ENCODE peak calls at places on chromosomes 3 and 15, in five cellular contexts. Q is Panc1, N is adrenal gland, Z is right cardiac atrium, D is left ventricle myocardium inferior. L is an unnamed sample.
A peak's percentile ranks its signal among the peaks of the same experiment; 100 is the strongest.

GRCh38 chr15:62986948-62987347 is 55.6 kb upstream of the TPM1 start:
- DNase-seq in Q (no peak), N (no peak), Z (no peak), D (no peak), L (no peak)

GRCh38 chr3:32366638-32367368 is 24.9 kb upstream of the CMTM7 start:
- DNase-seq in Q (no peak), N (no peak), Z (no peak), D (no peak), L (no peak)

GRCh38 chr3:99505646-99506269 is 132.6 kb upstream of the COL8A1 start:
- DNase-seq in Q (no peak), N (no peak), Z (peak; percentile 75), D (peak; percentile 40), L (no peak)

GRCh38 chr3:187946031-187946691 is 200.9 kb upstream of the BCL6 start:
- DNase-seq in Q (no peak), N (no peak), Z (no peak), D (no peak), L (no peak)

GRCh38 chr15:81333363-81333762 is 9.4 kb upstream of the STARD5 start:
- DNase-seq in Q (no peak), N (no peak), Z (no peak), D (no peak), L (no peak)

GRCh38 chr3:60094392-60094947 is 1044.6 kb upstream of the CFAP20DC start:
- DNase-seq in Q (no peak), N (no peak), Z (no peak), D (no peak), L (no peak)

GRCh38 chr3:110620118-110620517 is 451.5 kb upstream of the NECTIN3 start:
- DNase-seq in Q (no peak), N (no peak), Z (no peak), D (no peak), L (no peak)

GRCh38 chr15:20340931-20341661 is 200.5 kb downstream of the GOLGA6L6 start:
- DNase-seq in Q (no peak), N (peak; percentile 54), Z (peak; percentile 89), D (peak; percentile 71), L (peak; percentile 67)

GRCh38 chr15:96047255-96047931 is 283.1 kb upstream of the NR2F2 start:
- DNase-seq in Q (no peak), N (no peak), Z (no peak), D (no peak), L (no peak)

GRCh38 chr3:39626198-39626597 is 158.7 kb downstream of the MOBP start:
- DNase-seq in Q (no peak), N (no peak), Z (no peak), D (no peak), L (no peak)

GRCh38 chr15:42138411-42138810 is 18.0 kb downstream of the PLA2G4F start:
- DNase-seq in Q (no peak), N (no peak), Z (no peak), D (no peak), L (peak; percentile 10)

GRCh38 chr15:94097567-94097966 is 133.8 kb upstream of the MCTP2 start:
- DNase-seq in Q (no peak), N (no peak), Z (no peak), D (no peak), L (no peak)

GRCh38 chr3:56783644-56784451 is 17.9 kb downstream of the ARHGEF3 start:
- DNase-seq in Q (no peak), N (peak; percentile 43), Z (peak; percentile 66), D (no peak), L (peak; percentile 70)

GRCh38 chr3:12737853-12738252 is 21.2 kb downstream of the TMEM40 start:
- DNase-seq in Q (no peak), N (no peak), Z (no peak), D (no peak), L (no peak)

GRCh38 chr3:157793745-157794144 is 290.5 kb upstream of the VEPH1 start:
- DNase-seq in Q (no peak), N (no peak), Z (peak; percentile 38), D (no peak), L (no peak)

GRCh38 chr3:169146112-169146665 is 517.3 kb downstream of the MECOM start:
- DNase-seq in Q (no peak), N (no peak), Z (peak; percentile 91), D (peak; percentile 37), L (peak; percentile 73)

GRCh38 chr15:92843819-92844218 is 56.3 kb upstream of the CHD2 start:
- DNase-seq in Q (no peak), N (no peak), Z (no peak), D (no peak), L (no peak)

GRCh38 chr3:188860147-188860546 is 311.6 kb upstream of the TPRG1 start:
- DNase-seq in Q (no peak), N (no peak), Z (no peak), D (no peak), L (no peak)

GRCh38 chr3:115855911-115856310 is 232.6 kb downstream of the GAP43 start:
- DNase-seq in Q (no peak), N (no peak), Z (no peak), D (no peak), L (no peak)

GRCh38 chr15:57485869-57486268 is 105.8 kb upstream of the MYZAP start:
- DNase-seq in Q (peak; percentile 74), N (peak; percentile 90), Z (no peak), D (no peak), L (peak; percentile 61)

GRCh38 chr3:44418549-44418948 is 58.9 kb downstream of the ZNF445 start:
- DNase-seq in Q (no peak), N (no peak), Z (no peak), D (no peak), L (no peak)

GRCh38 chr3:36893137-36893557 is 51.7 kb downstream of the TRANK1 start:
- DNase-seq in Q (no peak), N (peak; percentile 31), Z (peak; percentile 60), D (no peak), L (no peak)

GRCh38 chr3:3170998-3171397 is 8.5 kb downstream of the CRBN start:
- DNase-seq in Q (peak; percentile 13), N (no peak), Z (no peak), D (no peak), L (no peak)

GRCh38 chr15:68957686-68958085 is 27.4 kb downstream of the SPESP1 start:
- DNase-seq in Q (no peak), N (no peak), Z (no peak), D (no peak), L (no peak)

GRCh38 chr3:128551464-128551863 is 58.5 kb upstream of the GATA2 start:
- DNase-seq in Q (no peak), N (no peak), Z (no peak), D (no peak), L (peak; percentile 22)

GRCh38 chr3:82378370-82378769 is 616.9 kb upstream of the GBE1 start:
- DNase-seq in Q (no peak), N (no peak), Z (no peak), D (no peak), L (no peak)
- H3K9me3 ChIP-seq in Q (no peaks in the 10 kb centered on the region), N (no peaks in the 10 kb centered on the region), Z (peaks cover 2% of the 10 kb centered on the region), D (peaks cover 23% of the 10 kb centered on the region), L (peaks cover 31% of the 10 kb centered on the region)

DNA sequence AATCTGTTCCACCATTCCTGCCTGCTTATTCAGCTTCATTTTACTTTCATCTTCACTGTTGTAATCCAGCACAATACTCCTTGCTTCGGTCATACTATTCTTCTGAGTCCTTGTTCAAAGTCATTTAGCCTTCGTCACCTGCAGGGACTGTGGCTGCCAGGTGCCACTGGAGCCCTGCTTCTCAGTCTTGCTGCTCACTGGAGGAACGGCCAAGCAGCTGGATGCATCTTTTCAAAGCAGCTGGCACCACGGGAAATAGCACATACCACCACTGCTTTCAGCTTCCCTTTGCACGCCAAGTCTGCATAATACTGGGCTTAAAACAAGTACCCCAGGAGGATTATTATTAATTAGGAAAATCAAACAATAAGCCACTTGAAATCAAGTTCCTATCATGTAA is 287.6 kb downstream of the BCHE start:
- DNase-seq in Q (no peak), N (no peak), Z (no peak), D (no peak), L (no peak)
- H3K4me1 ChIP-seq in Q (no peaks in the 10 kb centered on the region), N (no peaks in the 10 kb centered on the region), Z (no peaks in the 10 kb centered on the region), D (no peaks in the 10 kb centered on the region), L (no peaks in the 10 kb centered on the region)

DNA sequence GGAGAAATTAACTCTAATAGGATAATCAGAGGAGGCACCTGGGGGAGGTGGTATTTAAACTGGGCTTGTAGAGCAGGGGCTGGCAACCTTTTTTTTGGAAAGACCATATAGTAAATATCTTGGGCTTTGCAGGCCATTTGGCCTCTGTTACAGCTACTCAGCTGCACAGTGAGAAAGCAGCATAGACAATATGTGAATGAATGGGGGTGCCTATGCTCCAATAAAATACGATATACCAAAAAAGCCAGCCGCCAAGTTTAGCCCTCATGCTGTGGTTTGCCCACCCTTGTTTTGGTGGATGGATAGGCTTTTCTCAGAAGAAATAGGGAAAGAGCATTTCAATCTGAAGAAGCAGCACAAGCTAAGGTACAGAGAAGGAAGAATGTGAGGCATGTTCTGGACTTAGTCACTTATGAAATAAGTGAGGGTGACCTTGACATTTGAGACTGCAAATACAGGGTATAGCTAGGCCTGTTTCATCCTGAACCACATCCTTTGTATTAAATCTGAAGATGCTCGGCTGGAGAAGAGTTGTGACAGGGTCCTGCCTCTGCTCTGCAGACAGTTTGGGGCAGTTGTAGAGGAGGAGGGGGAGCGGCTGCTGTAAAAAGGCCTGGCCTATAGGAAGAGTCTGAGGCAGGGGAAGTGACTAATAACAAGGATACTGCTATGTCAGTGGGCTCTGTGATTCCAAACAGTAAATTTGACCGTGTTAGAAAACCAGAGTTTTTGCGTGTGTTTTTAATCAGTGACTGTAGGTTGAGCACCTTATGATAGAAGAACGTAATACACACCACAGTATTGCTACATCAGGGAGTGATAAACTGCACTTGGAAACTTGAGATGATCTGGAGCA is 130.9 kb upstream of the NR2E3 start:
- DNase-seq in Q (no peak), N (no peak), Z (no peak), D (no peak), L (no peak)
- H3K27ac ChIP-seq in Q (no peak overlapping the region), N (no peak overlapping the region), Z (peak overlapping the region; percentile 66), D (peak overlapping the region; percentile 81), L (peak overlapping the region; percentile 65)

GRCh38 chr3:152426393-152426792 is 157.7 kb downstream of the MBNL1 start:
- DNase-seq in Q (no peak), N (no peak), Z (no peak), D (no peak), L (no peak)

GRCh38 chr3:152419748-152420147 is 151.0 kb downstream of the MBNL1 start:
- DNase-seq in Q (no peak), N (no peak), Z (no peak), D (no peak), L (no peak)

GRCh38 chr3:152417181-152417580 is 148.5 kb downstream of the MBNL1 start:
- DNase-seq in Q (no peak), N (no peak), Z (no peak), D (no peak), L (no peak)

GRCh38 chr3:152421162-152421561 is 152.4 kb downstream of the MBNL1 start:
- DNase-seq in Q (no peak), N (no peak), Z (no peak), D (no peak), L (no peak)
- H3K9me3 ChIP-seq in Q (no peaks in the 10 kb centered on the region), N (no peaks in the 10 kb centered on the region), Z (no peaks in the 10 kb centered on the region), D (no peaks in the 10 kb centered on the region), L (no peaks in the 10 kb centered on the region)